ENCODE peak calls at places on chromosomes 13 and 19, in seven cellular contexts. N is mesendoderm, Q is trophoblast cell, P is H1, Y is H9, W is IMR-90, I is mesenchymal stem cell. F is an unnamed sample.

GRCh38 chr13:50518791-50519201 is 324.7 kb downstream of the DLEU7 start:
- DNase-seq in P (no peak), Y (no peak), W (peak), N (no peak), Q (no peak), I (peak), F (no peak)

GRCh38 chr19:6214881-6215541 is 64.8 kb downstream of the MLLT1 start:
- DNase-seq in W (no peak), N (no peak), I (no peak), Q (peak), P (no peak), Y (no peak), F (no peak)

GRCh38 chr19:1818549-1819195 is 6.6 kb upstream of the ATP8B3 start:
- DNase-seq in Q (no peak), W (no peak), N (no peak), I (no peak), Y (no peak), P (no peak), F (no peak)

GRCh38 chr13:50081106-50081898 is 66.1 kb downstream of the KCNRG start:
- DNase-seq in P (peak), Y (peak), N (peak), W (no peak), Q (peak), I (peak), F (no peak)

GRCh38 chr13:40406405-40407138 is 259.9 kb downstream of the FOXO1 start:
- DNase-seq in Q (peak), Y (no peak), I (peak), P (no peak), N (no peak), W (peak), F (no peak)

GRCh38 chr13:64551755-64552154 is 2678.4 kb downstream of the PCDH9 start:
- DNase-seq in Y (no peak), I (peak), P (no peak), W (peak), N (no peak), Q (no peak), F (no peak)

GRCh38 chr19:41427647-41428480 is 690 bp upstream of the B3GNT8 start:
- DNase-seq in W (no peak), I (no peak), P (peak), Q (no peak), N (peak), Y (peak), F (no peak)

GRCh38 chr13:40341086-40341471 is 325.4 kb downstream of the FOXO1 start:
- DNase-seq in I (no peak), Q (no peak), W (no peak), Y (no peak), P (no peak), N (peak), F (peak)

GRCh38 chr19:42178791-42179500 is 38.5 kb downstream of the DEDD2 start:
- DNase-seq in N (peak), Y (peak), P (peak), W (no peak), Q (no peak), I (no peak), F (peak)

DNA sequence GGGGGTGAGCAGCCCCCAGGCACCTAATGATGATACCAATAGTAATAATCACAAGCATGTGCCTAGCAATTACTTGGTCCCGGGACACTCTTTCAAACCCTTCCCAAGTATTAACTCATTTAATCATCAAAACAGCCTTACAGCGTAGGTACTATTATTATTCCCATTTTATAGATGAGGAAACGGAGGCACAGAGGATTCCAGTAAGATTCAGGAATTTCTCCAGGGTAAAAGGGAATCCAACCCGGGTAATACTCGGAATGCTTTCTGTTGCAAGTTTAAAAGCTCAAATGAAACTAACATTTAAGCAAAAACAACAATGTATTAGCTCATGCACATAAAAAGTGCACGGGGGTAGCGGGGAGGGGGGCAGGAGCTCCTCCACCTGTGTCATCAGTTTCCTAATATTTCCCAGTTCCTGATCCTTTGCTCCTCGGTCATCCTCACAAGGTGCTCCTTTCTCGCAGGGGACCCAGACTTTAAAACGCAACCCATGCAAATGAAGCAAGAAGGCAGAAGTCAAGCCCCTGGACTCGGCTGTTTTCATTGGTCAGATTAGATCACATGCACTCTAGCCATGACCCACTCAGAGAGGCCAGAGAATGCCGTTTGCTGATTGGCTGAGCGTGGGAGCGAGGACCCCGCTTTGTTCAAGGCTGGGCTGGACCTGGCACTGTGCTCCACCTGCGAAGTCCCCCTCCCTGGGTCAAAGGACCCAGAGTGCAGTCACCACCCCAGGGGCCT is 38.3 kb upstream of the C19orf12 start:
- DNase-seq in Y (no peak), Q (no peak), W (no peak), P (no peak), N (no peak), I (no peak), F (no peak)
- H3K27ac ChIP-seq in Y (no peak), Q (no peak), W (no peak), P (no peak), N (no peak), I (no peak), F (no peak)

DNA sequence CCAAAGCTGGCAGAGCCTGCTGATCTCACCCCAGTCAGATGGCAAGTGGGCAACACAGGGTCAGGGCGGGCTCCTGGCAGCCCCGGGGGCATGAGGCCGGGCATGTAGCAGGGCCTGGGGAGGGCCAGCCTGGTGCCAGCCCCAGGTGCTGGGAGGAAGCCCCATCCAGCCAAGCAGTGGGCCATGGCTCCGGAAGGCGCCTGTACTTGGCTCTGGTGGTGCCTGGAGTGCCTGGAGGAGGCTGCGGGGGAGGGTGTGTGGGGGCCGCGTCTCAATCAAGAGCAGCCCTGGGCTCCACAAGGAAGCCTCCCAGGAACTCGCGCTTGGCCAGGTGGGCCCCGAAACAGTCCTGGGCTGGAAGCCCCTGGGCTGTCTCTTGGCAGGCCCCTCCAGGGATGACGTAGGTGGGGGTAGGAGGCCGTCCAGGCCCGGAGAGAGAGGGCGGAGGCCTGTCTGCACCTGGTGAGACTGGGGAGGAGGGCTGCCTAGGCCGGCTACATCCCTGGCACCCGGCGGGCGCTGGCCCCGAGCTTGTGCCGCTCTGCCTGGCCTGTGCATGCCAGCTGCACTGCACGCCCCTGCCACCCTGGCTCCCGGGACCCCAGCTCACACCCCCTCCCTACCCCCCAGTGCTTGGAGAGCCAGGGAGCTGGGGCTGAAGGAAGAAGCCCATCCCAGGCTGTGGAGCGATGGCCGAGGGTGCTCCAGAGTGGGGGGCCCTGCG is 45.9 kb downstream of the COMP start:
- DNase-seq in N (no peak), W (no peak), P (no peak), Q (no peak), I (no peak), Y (peak), F (no peak)
- H3K18ac ChIP-seq in N (no peak), W (no peak), P (no peak), Q (no peak), I (no peak), Y (no peak), F (peak)

DNA sequence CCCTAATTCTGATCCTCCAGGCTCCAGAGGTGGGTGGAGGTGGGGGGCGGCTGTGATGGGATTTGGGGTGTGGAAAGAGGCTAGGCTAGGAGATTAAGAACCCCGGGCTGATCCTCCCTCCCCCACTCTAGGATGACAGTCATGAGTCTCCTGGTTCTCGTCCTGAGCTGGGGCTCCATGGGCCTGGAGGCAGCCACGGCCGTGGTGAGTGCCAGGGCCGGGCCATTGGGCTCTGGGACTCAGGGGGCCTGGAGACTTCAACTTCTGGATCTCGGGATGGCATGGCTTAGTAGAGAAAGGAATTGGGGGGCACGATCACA is 13.9 kb downstream of the TTYH1 start:
- DNase-seq in N (no peak), I (no peak), P (no peak), W (no peak), Y (no peak), Q (no peak), F (no peak)
- H3K27ac ChIP-seq in N (no peak), I (no peak), P (no peak), W (no peak), Y (no peak), Q (no peak), F (peak)

GRCh38 chr19:48053856-48054255 is 10.0 kb upstream of the CABP5 start:
- DNase-seq in I (no peak), W (no peak), Q (peak), P (no peak), N (no peak), Y (no peak), F (no peak)
- H3K18ac ChIP-seq in I (no peak), W (no peak), Q (no peak), P (no peak), N (no peak), Y (no peak), F (no peak)

GRCh38 chr13:106696719-106697118 is 128.8 kb upstream of the ARGLU1 start:
- DNase-seq in Q (no peak), P (no peak), Y (no peak), N (no peak), W (no peak), I (no peak), F (no peak)

GRCh38 chr13:106695139-106695538 is 127.2 kb upstream of the ARGLU1 start:
- DNase-seq in Q (no peak), N (no peak), P (no peak), W (no peak), I (no peak), Y (no peak), F (no peak)

GRCh38 chr13:106691861-106692260 is 123.9 kb upstream of the ARGLU1 start:
- DNase-seq in N (no peak), W (no peak), P (no peak), Y (no peak), Q (no peak), I (no peak), F (no peak)

GRCh38 chr13:106700007-106700950 is 132.3 kb upstream of the ARGLU1 start:
- DNase-seq in I (no peak), W (no peak), N (no peak), P (no peak), Y (no peak), Q (no peak), F (no peak)

GRCh38 chr13:106696140-106696539 is 128.2 kb upstream of the ARGLU1 start:
- DNase-seq in Y (no peak), N (no peak), W (no peak), I (no peak), Q (no peak), P (no peak), F (no peak)
- H3K27ac ChIP-seq in Y (no peak), N (no peak), W (no peak), I (no peak), Q (no peak), P (no peak), F (no peak)

GRCh38 chr13:113646376-113646775 is 11.6 kb downstream of the ATP4B start:
- DNase-seq in Y (no peak), N (no peak), P (no peak), I (no peak), W (no peak), Q (no peak), F (no peak)

GRCh38 chr13:113647351-113648217 is 10.4 kb downstream of the ATP4B start:
- DNase-seq in W (no peak), Y (no peak), Q (no peak), P (no peak), I (no peak), N (no peak), F (no peak)

GRCh38 chr13:113648218-113648615 is 9.8 kb downstream of the ATP4B start:
- DNase-seq in Q (no peak), W (no peak), N (no peak), I (no peak), Y (no peak), P (no peak), F (no peak)

GRCh38 chr13:113645329-113645728 is 12.7 kb downstream of the ATP4B start:
- DNase-seq in Y (no peak), W (no peak), P (no peak), I (no peak), Q (no peak), N (no peak), F (no peak)

DNA sequence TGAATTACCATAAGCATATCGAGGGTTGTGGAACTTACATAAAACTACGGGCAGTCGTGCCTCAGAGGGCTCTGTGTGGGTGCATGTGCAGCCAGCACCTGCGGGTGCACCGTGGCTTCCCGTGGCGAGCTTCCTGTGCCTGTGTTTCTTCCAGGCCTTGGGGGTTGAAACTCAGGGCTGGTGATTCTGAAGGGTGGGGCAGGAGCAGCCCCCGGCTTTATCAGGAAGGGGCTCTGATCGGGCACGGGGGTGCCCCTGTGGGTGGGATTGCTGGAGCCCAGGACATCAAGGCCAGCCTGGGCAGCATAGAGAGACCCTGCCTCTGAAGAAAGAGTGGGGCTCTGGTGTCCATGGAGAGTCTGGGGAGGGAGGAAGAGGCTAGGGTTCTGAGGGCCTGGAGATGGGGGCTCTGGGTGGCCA is 11.1 kb downstream of the ATP4B start:
- DNase-seq in N (no peak), Q (no peak), I (no peak), W (no peak), P (no peak), Y (no peak), F (no peak)
- H3K18ac ChIP-seq in N (no peak), Q (no peak), I (no peak), W (no peak), P (no peak), Y (no peak), F (no peak)

DNA sequence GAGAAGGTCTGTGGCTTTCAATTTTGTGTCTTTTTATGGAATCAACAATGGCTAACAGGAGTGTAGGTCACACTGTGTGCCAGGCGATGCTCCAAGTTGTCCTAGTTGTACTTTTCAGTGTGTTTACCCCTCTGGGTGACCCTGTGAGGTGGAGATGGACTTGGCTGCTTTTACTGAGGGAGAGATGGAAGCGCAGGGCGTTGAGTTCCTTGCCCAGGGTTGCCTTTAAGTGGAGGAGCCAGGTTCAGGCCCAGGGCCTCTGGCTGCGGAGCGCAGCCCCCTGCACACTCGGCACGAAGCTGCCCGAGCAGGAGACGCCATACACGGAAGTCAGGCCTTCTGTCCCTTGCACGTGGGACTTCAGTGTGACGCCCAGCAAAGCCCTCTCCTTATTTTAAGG is 112.8 kb downstream of the RAB20 start:
- DNase-seq in N (no peak), Q (no peak), W (no peak), Y (no peak), P (no peak), I (no peak), F (no peak)
- H3K27ac ChIP-seq in N (peak), Q (peak), W (peak), Y (no peak), P (no peak), I (peak), F (no peak)

GRCh38 chr19:30385666-30386065 is 13.5 kb downstream of the ZNF536 start:
- DNase-seq in W (no peak), P (no peak), I (no peak), N (no peak), Q (no peak), Y (no peak), F (no peak)
- H3K18ac ChIP-seq in W (no peak), P (no peak), I (no peak), N (no peak), Q (no peak), Y (no peak), F (no peak)

DNA sequence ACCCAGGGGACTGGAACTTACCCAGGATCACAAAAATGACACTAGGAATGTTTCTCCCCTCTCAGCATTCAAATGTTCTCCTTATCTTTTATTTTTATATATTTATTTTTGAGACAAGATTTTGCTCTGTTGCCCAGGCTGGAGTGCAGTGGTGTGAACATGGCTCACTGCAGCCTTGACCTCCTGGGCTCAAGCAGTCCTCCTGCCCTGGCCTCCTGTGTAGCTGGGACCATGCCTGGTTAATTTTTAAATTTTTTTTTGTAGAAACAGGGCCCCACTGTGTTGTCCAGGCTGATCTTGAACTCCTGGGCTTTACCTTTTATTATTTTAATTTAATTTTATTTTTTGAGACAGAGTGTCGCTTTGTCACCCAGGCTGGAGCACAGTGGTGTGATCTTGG is 108.2 kb downstream of the PCCA start:
- DNase-seq in N (no peak), Y (no peak), I (no peak), W (no peak), P (no peak), Q (no peak), F (no peak)
- H3K27ac ChIP-seq in N (no peak), Y (no peak), I (no peak), W (no peak), P (no peak), Q (no peak), F (no peak)

GRCh38 chr13:110880627-110881026 is 34.2 kb downstream of the ANKRD10 start:
- DNase-seq in W (no peak), Q (no peak), I (no peak), Y (no peak), N (no peak), P (no peak), F (no peak)
- H3K18ac ChIP-seq in W (no peak), Q (no peak), I (no peak), Y (no peak), N (no peak), P (no peak), F (no peak)